ENCODE peak calls at places on chromosomes 16 and 17, in ten cellular contexts. P is GM23338, O is left lung, U is Panc1, L is heart left ventricle, I is prostate gland, X is foreskin keratinocyte, Q is hepatocyte, V is cardiac muscle cell, T is left ventricle myocardium inferior. K is an unnamed sample.

GRCh38 chr17:12955521-12955920 is 62.3 kb downstream of the ELAC2 start:
- DNase-seq in P (no peak), O (no peak), U (no peak), L (no peak), I (no peak), X (no peak), Q (no peak), V (no peak), T (no peak), K (no peak)

GRCh38 chr17:75927286-75927922 is 13.4 kb downstream of the FBF1 start:
- DNase-seq in P (peak; percentile 80), O (no peak), U (no peak), L (no peak), I (peak; percentile 77), X (peak; percentile 17), Q (no peak), V (peak; percentile 57), T (no peak), K (peak; percentile 80)

GRCh38 chr17:59842901-59843652 is 49.7 kb downstream of the TUBD1 start:
- DNase-seq in P (peak; percentile 31), O (peak; percentile 88), U (peak; percentile 98), L (no peak), I (peak; percentile 64), X (peak; percentile 98), Q (peak; percentile 77), V (no peak), T (no peak), K (no peak)

GRCh38 chr16:868846-869822 is 68.6 kb upstream of the GNG13 start:
- DNase-seq in P (no peak), O (no peak), U (no peak), L (no peak), I (no peak), X (no peak), Q (no peak), V (no peak), T (peak; percentile 6), K (no peak)

GRCh38 chr17:33469911-33470310 is 176.8 kb upstream of the ASIC2 start:
- DNase-seq in P (no peak), O (peak; percentile 33), U (no peak), L (peak; percentile 17), I (no peak), X (peak; percentile 44), Q (peak; percentile 82), V (no peak), T (no peak), K (peak; percentile 82)

GRCh38 chr17:16352303-16352837 is 899 bp downstream of the CENPV start:
- DNase-seq in P (peak; percentile 85), O (no peak), U (no peak), L (no peak), I (no peak), X (no peak), Q (peak; percentile 66), V (peak; percentile 57), T (peak; percentile 18), K (peak; percentile 86)

GRCh38 chr17:64507418-64507766 is 615 bp downstream of the CEP95 start:
- DNase-seq in P (peak; percentile 74), O (no peak), U (no peak), L (no peak), I (peak; percentile 15), X (peak; percentile 40), Q (peak; percentile 81), V (peak; percentile 72), T (no peak), K (peak; percentile 34)

GRCh38 chr16:28288117-28288516 is 4.2 kb upstream of the SBK1 start:
- DNase-seq in P (no peak), O (no peak), U (no peak), L (no peak), I (no peak), X (no peak), Q (no peak), V (no peak), T (no peak), K (no peak)

GRCh38 chr16:87160218-87160617 is 157.0 kb downstream of the C16orf95 start:
- DNase-seq in P (no peak), O (no peak), U (no peak), L (no peak), I (no peak), X (no peak), Q (peak; percentile 50), V (no peak), T (no peak), K (no peak)

GRCh38 chr16:48537909-48538745 is 71.9 kb downstream of the N4BP1 start:
- DNase-seq in P (no peak), O (peak; percentile 71), U (no peak), L (peak; percentile 65), I (peak; percentile 57), X (no peak), Q (peak; percentile 42), V (no peak), T (peak; percentile 69), K (no peak)

DNA sequence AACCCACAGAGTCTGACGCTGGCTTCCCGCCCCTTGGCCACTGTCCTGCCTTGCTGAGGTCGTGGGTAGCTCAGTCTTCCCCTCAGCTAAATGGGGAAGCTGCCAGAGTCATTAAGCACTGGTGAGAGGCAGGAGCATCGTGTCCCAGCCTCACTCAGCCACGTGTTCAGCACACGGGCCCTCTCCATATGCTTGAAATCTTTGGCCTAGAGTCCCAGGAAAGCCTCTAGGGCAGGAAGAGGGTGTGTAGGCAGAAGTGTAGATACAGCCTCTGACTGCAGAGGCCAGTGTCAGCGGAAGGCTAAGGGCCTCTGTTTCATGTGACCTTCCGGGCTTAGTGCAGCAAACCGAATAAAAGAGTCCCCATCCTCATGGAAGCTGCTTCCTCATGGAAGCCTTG is 4.1 kb downstream of the DHODH start:
- DNase-seq in P (no peak), O (no peak), U (no peak), L (no peak), I (no peak), X (no peak), Q (no peak), V (no peak), T (no peak), K (no peak)
- H3K27ac ChIP-seq in P (no peak overlapping the region), O (no peak overlapping the region), U (no peak overlapping the region), L (peak overlapping the region; percentile 74), I (no peak overlapping the region), X (no peak overlapping the region), Q (no peak overlapping the region), V (no peak overlapping the region), T (peak overlapping the region; percentile 83), K (no peak overlapping the region)

DNA sequence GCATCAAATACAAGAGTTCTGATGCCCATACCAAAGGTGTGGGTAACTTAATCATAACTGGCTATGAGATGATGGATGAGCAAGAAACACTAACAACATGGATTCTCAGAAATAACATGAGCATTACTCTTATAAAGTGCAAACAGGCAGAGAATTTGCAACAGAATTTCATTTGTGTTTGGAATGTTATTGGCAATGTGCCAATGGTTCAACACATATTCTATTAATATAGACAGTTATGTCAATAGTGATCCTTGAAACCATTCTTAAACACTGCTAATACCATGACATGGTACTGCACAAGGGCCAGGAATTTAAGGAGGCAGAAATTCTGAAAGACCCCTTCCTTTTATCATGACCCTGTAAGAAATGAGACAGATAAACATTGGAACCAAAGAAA is 217.1 kb upstream of the WSB1 start:
- DNase-seq in P (no peak), O (no peak), U (no peak), L (no peak), I (no peak), X (no peak), Q (no peak), V (no peak), T (no peak), K (no peak)
- TF ChIP-seq CTCF in P (no peak), O (no peak), U (no peak), L (no peak), I (no peak), X (no peak), Q (no peak), V (no peak), T (no peak), K (no peak)

GRCh38 chr17:671076-671762 is 43.4 kb downstream of the VPS53 start:
- DNase-seq in P (no peak), O (no peak), U (no peak), L (no peak), I (no peak), X (no peak), Q (no peak), V (no peak), T (no peak), K (no peak)
- H3K27ac ChIP-seq in P (no peak overlapping the region), O (no peak overlapping the region), U (no peak overlapping the region), L (no peak overlapping the region), I (no peak overlapping the region), X (no peak overlapping the region), Q (peak overlapping the region; percentile 9), V (no peak overlapping the region), T (no peak overlapping the region), K (no peak overlapping the region)

GRCh38 chr17:67157732-67158639 is 87.0 kb downstream of the HELZ start:
- DNase-seq in P (peak; percentile 43), O (no peak), U (no peak), L (no peak), I (no peak), X (no peak), Q (peak; percentile 34), V (no peak), T (no peak), K (peak; percentile 50)
- TF ChIP-seq CTCF in P (peak; percentile 47), O (no peak), U (peak; percentile 53), L (peak; percentile 35), I (peak; percentile 18), X (peak; percentile 55), Q (peak; percentile 45), V (peak; percentile 32), T (peak; percentile 50), K (peak; percentile 75)

DNA sequence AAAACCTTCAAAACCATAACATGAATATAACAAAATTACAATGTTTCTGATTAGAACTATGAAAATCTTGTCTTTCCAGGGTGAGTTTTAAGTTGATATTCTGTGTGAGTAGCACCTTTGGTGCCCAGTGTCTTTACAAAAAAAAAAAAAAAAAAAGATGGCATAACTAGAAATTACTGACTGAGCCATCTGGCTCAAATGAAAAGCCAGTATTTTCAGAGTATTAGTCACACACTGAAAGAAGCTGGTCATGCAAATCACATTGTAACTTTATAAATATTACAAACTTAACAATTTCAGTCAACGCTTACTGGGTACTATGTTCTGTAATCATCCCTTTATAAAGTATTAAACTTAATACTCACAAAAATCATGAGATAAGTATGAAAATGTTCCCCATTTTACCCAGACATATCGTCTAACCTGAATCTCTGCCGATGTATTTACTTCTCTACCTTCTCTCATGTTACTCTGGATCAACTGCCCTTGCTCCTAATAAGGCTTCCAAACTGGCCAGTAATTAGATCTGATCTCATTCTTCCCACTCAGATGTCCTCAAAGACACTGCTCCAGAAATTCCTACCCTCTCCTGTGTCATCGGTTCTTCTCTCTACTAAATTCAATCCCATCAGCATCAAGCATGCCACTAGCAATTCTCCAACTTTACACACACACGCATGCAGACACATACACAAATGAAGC is 25.4 kb downstream of the UBE2G1 start:
- DNase-seq in P (no peak), O (no peak), U (no peak), L (no peak), I (no peak), X (no peak), Q (no peak), V (no peak), T (no peak), K (no peak)
- H3K27ac ChIP-seq in P (no peak overlapping the region), O (no peak overlapping the region), U (no peak overlapping the region), L (peak overlapping the region; percentile 37), I (no peak overlapping the region), X (peak overlapping the region; percentile 15), Q (no peak overlapping the region), V (peak overlapping the region; percentile 78), T (peak overlapping the region; percentile 7), K (no peak overlapping the region)

K was measured in WERI-Rb-1.